ENCODE peak calls at places on chromosomes 6 and 20, in six cellular contexts. D is astrocyte, Z is lower lobe of right lung, J is colonic mucosa, W is uterus, O is upper lobe of left lung. Q is an unnamed sample.

GRCh38 chr6:121592955-121593665 is 157.7 kb downstream of the GJA1 start:
- DNase-seq in D (no peak), Z (no peak), J (no peak), W (no peak), O (no peak), Q (no peak)

GRCh38 chr6:33869826-33870423 is 66.1 kb upstream of the MLN start:
- DNase-seq in D (no peak), Z (peak), J (no peak), W (no peak), O (no peak), Q (no peak)

GRCh38 chr20:59145926-59146800 is 17.5 kb upstream of the ZNF831 start:
- DNase-seq in D (no peak), Z (no peak), J (no peak), W (no peak), O (peak), Q (no peak)

GRCh38 chr6:130262008-130262407 is 39.3 kb upstream of the SAMD3 start:
- DNase-seq in D (no peak), Z (no peak), J (no peak), W (no peak), O (no peak), Q (no peak)

GRCh38 chr6:21587925-21588811 is 5.4 kb upstream of the SOX4 start:
- DNase-seq in D (peak), Z (peak), J (peak), W (peak), O (peak), Q (no peak)

GRCh38 chr6:135819665-135820064 is 31.8 kb upstream of the PDE7B start:
- DNase-seq in D (no peak), Z (no peak), J (no peak), W (no peak), O (no peak), Q (no peak)

GRCh38 chr6:3696525-3696924 is 55.0 kb downstream of the PXDC1 start:
- DNase-seq in D (peak), Z (no peak), J (no peak), W (no peak), O (no peak), Q (peak)

GRCh38 chr20:7617797-7618196 is 322.5 kb downstream of the HAO1 start:
- DNase-seq in D (no peak), Z (no peak), J (no peak), W (no peak), O (no peak), Q (no peak)

GRCh38 chr6:151475653-151476523 is 17.9 kb upstream of the CCDC170 start:
- DNase-seq in D (peak), Z (peak), J (peak), W (peak), O (no peak), Q (no peak)

GRCh38 chr20:24007073-24007595 is 18.6 kb upstream of the GGTLC1 start:
- DNase-seq in D (no peak), Z (no peak), J (no peak), W (no peak), O (no peak), Q (no peak)

GRCh38 chr6:150238857-150239407 is 96.1 kb downstream of the PPP1R14C start:
- DNase-seq in D (no peak), Z (no peak), J (no peak), W (no peak), O (no peak), Q (no peak)

GRCh38 chr6:169141706-169142705 is 111.6 kb downstream of the THBS2 start:
- DNase-seq in D (peak), Z (no peak), J (no peak), W (peak), O (no peak), Q (no peak)

GRCh38 chr6:55293116-55293515 is 34.2 kb upstream of the GFRAL start:
- DNase-seq in D (no peak), Z (no peak), J (no peak), W (no peak), O (no peak), Q (no peak)

GRCh38 chr6:42710316-42710715 is 12.1 kb downstream of the PRPH2 start:
- DNase-seq in D (peak), Z (no peak), J (no peak), W (no peak), O (no peak), Q (no peak)

GRCh38 chr20:59737073-59737691 is 132.8 kb downstream of the PHACTR3 start:
- DNase-seq in D (no peak), Z (no peak), J (no peak), W (no peak), O (no peak), Q (no peak)

GRCh38 chr6:168371989-168372711 is 52.6 kb upstream of the DACT2 start:
- DNase-seq in D (no peak), Z (no peak), J (no peak), W (no peak), O (peak), Q (no peak)

GRCh38 chr6:22636450-22636849 is 67.1 kb downstream of the HDGFL1 start:
- DNase-seq in D (peak), Z (no peak), J (no peak), W (no peak), O (no peak), Q (no peak)

GRCh38 chr6:45951771-45952529 is 63.7 kb downstream of the CLIC5 start:
- DNase-seq in D (peak), Z (no peak), J (peak), W (no peak), O (no peak), Q (no peak)

GRCh38 chr6:16511048-16511660 is 250.1 kb downstream of the ATXN1 start:
- DNase-seq in D (peak), Z (no peak), J (no peak), W (no peak), O (no peak), Q (no peak)

GRCh38 chr20:3751284-3751663 is 16.3 kb downstream of the ADISSP start:
- DNase-seq in D (no peak), Z (no peak), J (no peak), W (no peak), O (no peak), Q (no peak)

GRCh38 chr20:43740642-43741041 is 13.8 kb upstream of the GTSF1L start:
- DNase-seq in D (no peak), Z (no peak), J (no peak), W (no peak), O (no peak), Q (no peak)

GRCh38 chr20:17525650-17526049 is 5.5 kb downstream of the BFSP1 start:
- DNase-seq in D (peak), Z (no peak), J (peak), W (no peak), O (no peak), Q (no peak)

GRCh38 chr6:30781697-30782424 is 37.5 kb upstream of the IER3 start:
- DNase-seq in D (peak), Z (peak), J (peak), W (peak), O (no peak), Q (peak)

GRCh38 chr6:111626446-111626845 is 20.8 kb upstream of the TRAF3IP2 start:
- DNase-seq in D (no peak), Z (no peak), J (no peak), W (peak), O (no peak), Q (no peak)

GRCh38 chr6:138431276-138432062 is 27.4 kb downstream of the HEBP2 start:
- DNase-seq in D (no peak), Z (peak), J (no peak), W (no peak), O (no peak), Q (no peak)

GRCh38 chr6:84798257-84798656 is 33.9 kb upstream of the TBX18 start:
- DNase-seq in D (no peak), Z (no peak), J (no peak), W (no peak), O (no peak), Q (no peak)

GRCh38 chr6:5471044-5471443 is 209.7 kb downstream of the FARS2 start:
- DNase-seq in D (no peak), Z (peak), J (peak), W (no peak), O (no peak), Q (peak)

GRCh38 chr20:22921595-22922421 is 113.3 kb upstream of the SSTR4 start:
- DNase-seq in D (peak), Z (no peak), J (no peak), W (no peak), O (no peak), Q (no peak)

GRCh38 chr20:34022154-34022842 is 28.6 kb downstream of the RALY start:
- DNase-seq in D (no peak), Z (no peak), J (no peak), W (no peak), O (no peak), Q (no peak)

GRCh38 chr6:16903470-16903869 is 142.2 kb upstream of the ATXN1 start:
- DNase-seq in D (peak), Z (no peak), J (no peak), W (no peak), O (no peak), Q (peak)

GRCh38 chr6:88483424-88483823 is 317.3 kb upstream of the CNR1 start:
- DNase-seq in D (no peak), Z (no peak), J (no peak), W (no peak), O (no peak), Q (no peak)
- H3K4me3 ChIP-seq in D (no peak), Z (no peak), J (no peak), W (no peak), O (no peak), Q (no peak)

GRCh38 chr20:50380697-50381040 is 129.5 kb upstream of the PTPN1 start:
- DNase-seq in D (no peak), Z (no peak), J (peak), W (peak), O (no peak), Q (no peak)
- TF ChIP-seq CTCF in D (peak), Z (peak), J (peak), W (peak), O (peak), Q (peak)

GRCh38 chr20:10669843-10670446 is 3.9 kb downstream of the JAG1 start:
- DNase-seq in D (no peak), Z (no peak), J (no peak), W (no peak), O (no peak), Q (no peak)
- H3K27ac ChIP-seq in D (peak), Z (no peak), J (peak), W (peak), O (peak), Q (no peak)

GRCh38 chr6:137173501-137173900 is at the start of gene IL22RA2:
- DNase-seq in D (no peak), Z (no peak), J (no peak), W (no peak), O (no peak), Q (no peak)
- H3K4me3 ChIP-seq in D (no peak), Z (no peak), J (no peak), W (no peak), O (no peak), Q (no peak)

GRCh38 chr20:46259260-46259859 is 48.9 kb downstream of the CDH22 start:
- DNase-seq in D (no peak), Z (no peak), J (no peak), W (no peak), O (no peak), Q (no peak)
- TF ChIP-seq CTCF in D (no peak), Z (no peak), J (no peak), W (no peak), O (no peak), Q (no peak)

GRCh38 chr6:107560657-107561056 is 70.7 kb downstream of the SOBP start:
- DNase-seq in D (no peak), Z (no peak), J (no peak), W (peak), O (no peak), Q (no peak)
- H3K27ac ChIP-seq in D (no peak), Z (no peak), J (peak), W (peak), O (no peak), Q (peak)

GRCh38 chr20:32191422-32191821 is 16.1 kb downstream of the PLAGL2 start:
- DNase-seq in D (no peak), Z (no peak), J (no peak), W (no peak), O (no peak), Q (no peak)

GRCh38 chr20:32188376-32189122 is 19.0 kb downstream of the PLAGL2 start:
- DNase-seq in D (no peak), Z (no peak), J (no peak), W (no peak), O (no peak), Q (no peak)

GRCh38 chr20:32190608-32191415 is 16.7 kb downstream of the PLAGL2 start:
- DNase-seq in D (no peak), Z (no peak), J (no peak), W (no peak), O (no peak), Q (no peak)

GRCh38 chr20:32189123-32189410 is 18.5 kb downstream of the PLAGL2 start:
- DNase-seq in D (no peak), Z (no peak), J (no peak), W (no peak), O (no peak), Q (no peak)

DNA sequence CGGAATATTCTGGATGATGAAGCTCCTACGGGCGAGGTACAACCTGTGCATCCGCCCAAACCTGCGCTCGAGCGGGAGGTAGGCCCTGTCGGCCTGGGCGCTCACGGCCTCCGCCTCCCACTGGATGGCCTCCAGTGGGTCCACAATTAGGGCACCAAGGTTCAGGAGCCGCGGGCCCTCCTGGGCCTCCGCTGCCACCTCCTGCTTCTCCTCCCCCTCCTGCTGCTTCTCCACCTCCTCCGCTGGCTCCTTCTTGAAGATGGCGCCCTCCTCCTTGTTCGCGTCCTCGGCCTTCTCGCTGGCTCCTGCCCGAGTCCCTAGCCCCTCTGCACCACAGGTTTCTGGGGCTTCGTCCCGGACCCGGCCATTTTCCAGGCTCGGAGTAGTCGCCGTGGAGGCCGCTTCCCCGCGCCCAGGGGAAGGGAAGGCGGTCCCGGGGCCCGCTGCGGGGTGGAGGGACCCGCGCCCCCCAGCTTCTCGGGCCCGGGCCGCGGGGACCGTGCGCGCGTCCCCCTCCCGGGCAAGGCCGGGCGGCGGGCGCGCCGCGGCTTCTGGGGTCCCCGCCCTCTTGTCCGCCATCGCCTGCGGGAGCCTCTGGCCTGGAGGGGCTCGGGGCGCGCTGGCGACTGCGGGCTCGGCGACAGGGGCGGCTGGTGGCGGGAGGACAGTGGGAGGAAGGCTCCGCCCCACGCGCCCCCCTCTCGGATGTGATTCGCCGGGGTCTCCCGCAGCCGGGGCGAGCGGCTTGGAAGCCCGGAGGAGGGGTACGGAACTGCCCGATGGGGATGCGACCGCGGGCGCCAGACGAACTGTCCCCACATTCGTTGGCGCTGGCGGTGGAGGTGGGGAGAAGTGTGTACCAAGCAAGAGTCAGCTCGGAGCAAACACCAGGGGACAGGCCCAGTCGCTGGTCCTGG is 17.6 kb downstream of the PLAGL2 start:
- DNase-seq in D (peak), Z (peak), J (peak), W (peak), O (peak), Q (no peak)
- H3K4me3 ChIP-seq in D (peak), Z (peak), J (peak), W (peak), O (peak), Q (peak)

GRCh38 chr6:25717856-25718740 is 36.4 kb upstream of the SLC17A4 start:
- DNase-seq in D (peak), Z (no peak), J (no peak), W (no peak), O (no peak), Q (no peak)
- TF ChIP-seq CTCF in D (peak), Z (peak), J (peak), W (peak), O (no peak), Q (peak)

DNA sequence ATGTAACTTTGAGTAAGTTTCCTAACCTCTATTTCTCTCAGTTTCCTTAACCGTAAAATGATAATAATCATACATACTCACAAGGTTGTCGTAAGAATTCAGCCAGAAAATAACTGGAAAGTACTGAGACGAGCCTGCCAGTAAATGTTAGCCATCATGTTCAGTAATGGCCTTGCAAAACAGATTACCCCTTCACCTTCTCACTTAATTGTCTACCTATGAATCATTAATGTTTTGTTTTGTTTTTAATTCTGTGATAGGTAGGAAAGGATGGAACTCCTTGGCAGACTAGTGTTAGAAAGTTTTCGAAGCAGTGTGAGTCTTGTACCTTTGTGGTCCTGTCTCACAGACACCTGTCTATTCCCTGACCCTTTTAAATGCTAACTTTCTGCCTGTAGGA is 50.6 kb downstream of the MAPK14 start:
- DNase-seq in D (no peak), Z (no peak), J (no peak), W (no peak), O (no peak), Q (no peak)
- H3K27ac ChIP-seq in D (no peak), Z (no peak), J (no peak), W (peak), O (no peak), Q (no peak)

GRCh38 chr20:39010496-39010895 is 48.4 kb downstream of the DHX35 start:
- DNase-seq in D (no peak), Z (no peak), J (no peak), W (no peak), O (no peak), Q (no peak)

GRCh38 chr20:39004508-39004907 is 42.4 kb downstream of the DHX35 start:
- DNase-seq in D (no peak), Z (peak), J (peak), W (no peak), O (no peak), Q (no peak)

GRCh38 chr20:39013662-39014109 is 51.5 kb downstream of the DHX35 start:
- DNase-seq in D (no peak), Z (no peak), J (peak), W (no peak), O (no peak), Q (no peak)

DNA sequence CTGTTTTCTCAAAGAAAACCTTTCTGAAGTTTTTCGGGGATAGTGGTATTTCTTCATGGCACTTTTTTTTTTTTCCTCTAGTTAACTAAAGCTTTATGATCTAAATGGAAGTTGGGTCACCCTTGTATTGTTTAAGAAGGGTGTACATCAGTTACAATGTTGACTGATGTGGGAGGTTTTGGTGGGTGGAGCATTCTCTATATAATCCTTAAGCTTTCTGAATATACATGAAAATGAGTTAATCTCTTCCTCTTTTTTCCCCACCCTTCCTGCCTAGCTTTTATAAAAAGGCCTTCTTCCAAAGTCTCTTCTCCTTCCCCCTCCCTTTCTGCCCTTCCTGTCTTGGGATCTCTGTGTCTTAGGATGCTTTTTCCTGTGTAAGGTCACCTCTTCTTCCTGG is 47.2 kb downstream of the DHX35 start:
- DNase-seq in D (no peak), Z (no peak), J (peak), W (no peak), O (no peak), Q (no peak)
- H3K4me3 ChIP-seq in D (no peak), Z (no peak), J (no peak), W (no peak), O (no peak), Q (no peak)

Q was measured in AG04450.